ENCODE peak calls at places on chromosomes 1 and 21, in four cellular contexts. One of them, this sample, is unnamed.

GRCh38 chr1:227192163-227192562 is 126.1 kb downstream of the CDC42BPA start:
- DNase-seq in activated T-helper 1 cell treated with anti-CD3 and anti-CD28 coated beads, Interleukin-12 subunit alpha, Interleukin-12 subunit beta, Interleukin-2, Interleukin-4 antibody, amounts not matched to agents 30 ng/mL and 10 ng/mL and 1 ng/mL, durations not matched to agents 14 hours and 24 hours and 36 hours: peak
- DNase-seq in stimulated activated CD8-positive, alpha-beta memory T cell treated with anti-CD3 and anti-CD28 coated beads, Interleukin-15, amount 100 ng/mL, for 1 hour: no peak
- DNase-seq in cerebellar cortex: peak
- DNase-seq in this sample: no peak

GRCh38 chr1:166906647-166907046 is 30.6 kb upstream of the TADA1 start:
- DNase-seq in activated T-helper 1 cell treated with anti-CD3 and anti-CD28 coated beads, Interleukin-12 subunit alpha, Interleukin-12 subunit beta, Interleukin-2, Interleukin-4 antibody, amounts not matched to agents 30 ng/mL and 10 ng/mL and 1 ng/mL, durations not matched to agents 14 hours and 24 hours and 36 hours: no peak
- DNase-seq in stimulated activated CD8-positive, alpha-beta memory T cell treated with anti-CD3 and anti-CD28 coated beads, Interleukin-15, amount 100 ng/mL, for 1 hour: no peak
- DNase-seq in cerebellar cortex: no peak
- DNase-seq in this sample: no peak

GRCh38 chr1:22089134-22089571 is 36.6 kb downstream of the CDC42 start:
- DNase-seq in activated T-helper 1 cell treated with anti-CD3 and anti-CD28 coated beads, Interleukin-12 subunit alpha, Interleukin-12 subunit beta, Interleukin-2, Interleukin-4 antibody, amounts not matched to agents 30 ng/mL and 10 ng/mL and 1 ng/mL, durations not matched to agents 14 hours and 24 hours and 36 hours: no peak
- DNase-seq in stimulated activated CD8-positive, alpha-beta memory T cell treated with anti-CD3 and anti-CD28 coated beads, Interleukin-15, amount 100 ng/mL, for 1 hour: no peak
- DNase-seq in cerebellar cortex: no peak
- DNase-seq in this sample: no peak

GRCh38 chr1:194723067-194723466 is 1536.7 kb upstream of the B3GALT2 start:
- DNase-seq in activated T-helper 1 cell treated with anti-CD3 and anti-CD28 coated beads, Interleukin-12 subunit alpha, Interleukin-12 subunit beta, Interleukin-2, Interleukin-4 antibody, amounts not matched to agents 30 ng/mL and 10 ng/mL and 1 ng/mL, durations not matched to agents 14 hours and 24 hours and 36 hours: no peak
- DNase-seq in stimulated activated CD8-positive, alpha-beta memory T cell treated with anti-CD3 and anti-CD28 coated beads, Interleukin-15, amount 100 ng/mL, for 1 hour: no peak
- DNase-seq in cerebellar cortex: no peak
- DNase-seq in this sample: no peak

GRCh38 chr21:25842925-25843324 is 108.2 kb downstream of the GABPA start:
- DNase-seq in activated T-helper 1 cell treated with anti-CD3 and anti-CD28 coated beads, Interleukin-12 subunit alpha, Interleukin-12 subunit beta, Interleukin-2, Interleukin-4 antibody, amounts not matched to agents 30 ng/mL and 10 ng/mL and 1 ng/mL, durations not matched to agents 14 hours and 24 hours and 36 hours: no peak
- DNase-seq in stimulated activated CD8-positive, alpha-beta memory T cell treated with anti-CD3 and anti-CD28 coated beads, Interleukin-15, amount 100 ng/mL, for 1 hour: no peak
- DNase-seq in cerebellar cortex: no peak
- DNase-seq in this sample: no peak

GRCh38 chr1:156704930-156705320 is 458 bp downstream of the CRABP2 start:
- DNase-seq in activated T-helper 1 cell treated with anti-CD3 and anti-CD28 coated beads, Interleukin-12 subunit alpha, Interleukin-12 subunit beta, Interleukin-2, Interleukin-4 antibody, amounts not matched to agents 30 ng/mL and 10 ng/mL and 1 ng/mL, durations not matched to agents 14 hours and 24 hours and 36 hours: no peak
- DNase-seq in stimulated activated CD8-positive, alpha-beta memory T cell treated with anti-CD3 and anti-CD28 coated beads, Interleukin-15, amount 100 ng/mL, for 1 hour: no peak
- DNase-seq in cerebellar cortex: no peak
- DNase-seq in this sample: no peak

GRCh38 chr1:207018707-207019106 is 13.8 kb downstream of the C1orf116 start:
- DNase-seq in activated T-helper 1 cell treated with anti-CD3 and anti-CD28 coated beads, Interleukin-12 subunit alpha, Interleukin-12 subunit beta, Interleukin-2, Interleukin-4 antibody, amounts not matched to agents 30 ng/mL and 10 ng/mL and 1 ng/mL, durations not matched to agents 14 hours and 24 hours and 36 hours: no peak
- DNase-seq in stimulated activated CD8-positive, alpha-beta memory T cell treated with anti-CD3 and anti-CD28 coated beads, Interleukin-15, amount 100 ng/mL, for 1 hour: no peak
- DNase-seq in cerebellar cortex: no peak
- DNase-seq in this sample: no peak

GRCh38 chr1:224615861-224616760 is at the start of gene CNIH3:
- DNase-seq in activated T-helper 1 cell treated with anti-CD3 and anti-CD28 coated beads, Interleukin-12 subunit alpha, Interleukin-12 subunit beta, Interleukin-2, Interleukin-4 antibody, amounts not matched to agents 30 ng/mL and 10 ng/mL and 1 ng/mL, durations not matched to agents 14 hours and 24 hours and 36 hours: peak
- DNase-seq in stimulated activated CD8-positive, alpha-beta memory T cell treated with anti-CD3 and anti-CD28 coated beads, Interleukin-15, amount 100 ng/mL, for 1 hour: no peak
- DNase-seq in cerebellar cortex: peak
- DNase-seq in this sample: no peak

GRCh38 chr1:210650403-210650802 is 321.7 kb downstream of the HHAT start:
- DNase-seq in activated T-helper 1 cell treated with anti-CD3 and anti-CD28 coated beads, Interleukin-12 subunit alpha, Interleukin-12 subunit beta, Interleukin-2, Interleukin-4 antibody, amounts not matched to agents 30 ng/mL and 10 ng/mL and 1 ng/mL, durations not matched to agents 14 hours and 24 hours and 36 hours: no peak
- DNase-seq in stimulated activated CD8-positive, alpha-beta memory T cell treated with anti-CD3 and anti-CD28 coated beads, Interleukin-15, amount 100 ng/mL, for 1 hour: no peak
- DNase-seq in cerebellar cortex: no peak
- DNase-seq in this sample: no peak

GRCh38 chr1:2554621-2555387 is 1.4 kb upstream of the TNFRSF14 start:
- DNase-seq in activated T-helper 1 cell treated with anti-CD3 and anti-CD28 coated beads, Interleukin-12 subunit alpha, Interleukin-12 subunit beta, Interleukin-2, Interleukin-4 antibody, amounts not matched to agents 30 ng/mL and 10 ng/mL and 1 ng/mL, durations not matched to agents 14 hours and 24 hours and 36 hours: peak
- DNase-seq in stimulated activated CD8-positive, alpha-beta memory T cell treated with anti-CD3 and anti-CD28 coated beads, Interleukin-15, amount 100 ng/mL, for 1 hour: peak
- DNase-seq in cerebellar cortex: peak
- DNase-seq in this sample: peak

GRCh38 chr1:21284206-21285137 is 5.8 kb downstream of the ECE1 start:
- DNase-seq in activated T-helper 1 cell treated with anti-CD3 and anti-CD28 coated beads, Interleukin-12 subunit alpha, Interleukin-12 subunit beta, Interleukin-2, Interleukin-4 antibody, amounts not matched to agents 30 ng/mL and 10 ng/mL and 1 ng/mL, durations not matched to agents 14 hours and 24 hours and 36 hours: no peak
- DNase-seq in stimulated activated CD8-positive, alpha-beta memory T cell treated with anti-CD3 and anti-CD28 coated beads, Interleukin-15, amount 100 ng/mL, for 1 hour: no peak
- DNase-seq in cerebellar cortex: no peak
- DNase-seq in this sample: no peak

GRCh38 chr1:208237241-208237640 is 6.9 kb downstream of the PLXNA2 start:
- DNase-seq in activated T-helper 1 cell treated with anti-CD3 and anti-CD28 coated beads, Interleukin-12 subunit alpha, Interleukin-12 subunit beta, Interleukin-2, Interleukin-4 antibody, amounts not matched to agents 30 ng/mL and 10 ng/mL and 1 ng/mL, durations not matched to agents 14 hours and 24 hours and 36 hours: no peak
- DNase-seq in stimulated activated CD8-positive, alpha-beta memory T cell treated with anti-CD3 and anti-CD28 coated beads, Interleukin-15, amount 100 ng/mL, for 1 hour: no peak
- DNase-seq in cerebellar cortex: no peak
- DNase-seq in this sample: no peak

GRCh38 chr1:63327417-63328139 is 5.2 kb downstream of the FOXD3 start:
- DNase-seq in activated T-helper 1 cell treated with anti-CD3 and anti-CD28 coated beads, Interleukin-12 subunit alpha, Interleukin-12 subunit beta, Interleukin-2, Interleukin-4 antibody, amounts not matched to agents 30 ng/mL and 10 ng/mL and 1 ng/mL, durations not matched to agents 14 hours and 24 hours and 36 hours: peak
- DNase-seq in stimulated activated CD8-positive, alpha-beta memory T cell treated with anti-CD3 and anti-CD28 coated beads, Interleukin-15, amount 100 ng/mL, for 1 hour: no peak
- DNase-seq in cerebellar cortex: peak
- DNase-seq in this sample: peak

GRCh38 chr1:44723496-44724407 is 7.2 kb downstream of the RNU5D-1 start:
- DNase-seq in activated T-helper 1 cell treated with anti-CD3 and anti-CD28 coated beads, Interleukin-12 subunit alpha, Interleukin-12 subunit beta, Interleukin-2, Interleukin-4 antibody, amounts not matched to agents 30 ng/mL and 10 ng/mL and 1 ng/mL, durations not matched to agents 14 hours and 24 hours and 36 hours: no peak
- DNase-seq in stimulated activated CD8-positive, alpha-beta memory T cell treated with anti-CD3 and anti-CD28 coated beads, Interleukin-15, amount 100 ng/mL, for 1 hour: no peak
- DNase-seq in cerebellar cortex: no peak
- DNase-seq in this sample: peak

GRCh38 chr1:20728371-20729154 is 3.9 kb downstream of the SH2D5 start:
- DNase-seq in activated T-helper 1 cell treated with anti-CD3 and anti-CD28 coated beads, Interleukin-12 subunit alpha, Interleukin-12 subunit beta, Interleukin-2, Interleukin-4 antibody, amounts not matched to agents 30 ng/mL and 10 ng/mL and 1 ng/mL, durations not matched to agents 14 hours and 24 hours and 36 hours: no peak
- DNase-seq in stimulated activated CD8-positive, alpha-beta memory T cell treated with anti-CD3 and anti-CD28 coated beads, Interleukin-15, amount 100 ng/mL, for 1 hour: no peak
- DNase-seq in cerebellar cortex: no peak
- DNase-seq in this sample: no peak

GRCh38 chr1:11784993-11785769 is 20.6 kb downstream of the MTHFR start:
- DNase-seq in activated T-helper 1 cell treated with anti-CD3 and anti-CD28 coated beads, Interleukin-12 subunit alpha, Interleukin-12 subunit beta, Interleukin-2, Interleukin-4 antibody, amounts not matched to agents 30 ng/mL and 10 ng/mL and 1 ng/mL, durations not matched to agents 14 hours and 24 hours and 36 hours: peak
- DNase-seq in stimulated activated CD8-positive, alpha-beta memory T cell treated with anti-CD3 and anti-CD28 coated beads, Interleukin-15, amount 100 ng/mL, for 1 hour: no peak
- DNase-seq in cerebellar cortex: peak
- DNase-seq in this sample: peak

GRCh38 chr1:117710710-117711109 is 104.9 kb downstream of the TENT5C start:
- DNase-seq in activated T-helper 1 cell treated with anti-CD3 and anti-CD28 coated beads, Interleukin-12 subunit alpha, Interleukin-12 subunit beta, Interleukin-2, Interleukin-4 antibody, amounts not matched to agents 30 ng/mL and 10 ng/mL and 1 ng/mL, durations not matched to agents 14 hours and 24 hours and 36 hours: no peak
- DNase-seq in stimulated activated CD8-positive, alpha-beta memory T cell treated with anti-CD3 and anti-CD28 coated beads, Interleukin-15, amount 100 ng/mL, for 1 hour: no peak
- DNase-seq in cerebellar cortex: peak
- DNase-seq in this sample: no peak

GRCh38 chr1:112995890-112996289 is 39.9 kb upstream of the SLC16A1 start:
- DNase-seq in activated T-helper 1 cell treated with anti-CD3 and anti-CD28 coated beads, Interleukin-12 subunit alpha, Interleukin-12 subunit beta, Interleukin-2, Interleukin-4 antibody, amounts not matched to agents 30 ng/mL and 10 ng/mL and 1 ng/mL, durations not matched to agents 14 hours and 24 hours and 36 hours: no peak
- DNase-seq in stimulated activated CD8-positive, alpha-beta memory T cell treated with anti-CD3 and anti-CD28 coated beads, Interleukin-15, amount 100 ng/mL, for 1 hour: no peak
- DNase-seq in cerebellar cortex: no peak
- DNase-seq in this sample: no peak

GRCh38 chr1:3268281-3268680 is 186.2 kb upstream of the ARHGEF16 start:
- DNase-seq in activated T-helper 1 cell treated with anti-CD3 and anti-CD28 coated beads, Interleukin-12 subunit alpha, Interleukin-12 subunit beta, Interleukin-2, Interleukin-4 antibody, amounts not matched to agents 30 ng/mL and 10 ng/mL and 1 ng/mL, durations not matched to agents 14 hours and 24 hours and 36 hours: no peak
- DNase-seq in stimulated activated CD8-positive, alpha-beta memory T cell treated with anti-CD3 and anti-CD28 coated beads, Interleukin-15, amount 100 ng/mL, for 1 hour: no peak
- DNase-seq in cerebellar cortex: no peak
- DNase-seq in this sample: no peak

GRCh38 chr1:192350351-192350750 is 33.6 kb downstream of the RGS21 start:
- DNase-seq in activated T-helper 1 cell treated with anti-CD3 and anti-CD28 coated beads, Interleukin-12 subunit alpha, Interleukin-12 subunit beta, Interleukin-2, Interleukin-4 antibody, amounts not matched to agents 30 ng/mL and 10 ng/mL and 1 ng/mL, durations not matched to agents 14 hours and 24 hours and 36 hours: no peak
- DNase-seq in stimulated activated CD8-positive, alpha-beta memory T cell treated with anti-CD3 and anti-CD28 coated beads, Interleukin-15, amount 100 ng/mL, for 1 hour: no peak
- DNase-seq in cerebellar cortex: no peak
- DNase-seq in this sample: no peak

GRCh38 chr1:161218301-161219077 is 3.4 kb downstream of the FCER1G start:
- DNase-seq in activated T-helper 1 cell treated with anti-CD3 and anti-CD28 coated beads, Interleukin-12 subunit alpha, Interleukin-12 subunit beta, Interleukin-2, Interleukin-4 antibody, amounts not matched to agents 30 ng/mL and 10 ng/mL and 1 ng/mL, durations not matched to agents 14 hours and 24 hours and 36 hours: no peak
- DNase-seq in stimulated activated CD8-positive, alpha-beta memory T cell treated with anti-CD3 and anti-CD28 coated beads, Interleukin-15, amount 100 ng/mL, for 1 hour: no peak
- DNase-seq in cerebellar cortex: no peak
- DNase-seq in this sample: no peak

GRCh38 chr1:54967372-54967771 is 13.1 kb upstream of the TMEM61 start:
- DNase-seq in activated T-helper 1 cell treated with anti-CD3 and anti-CD28 coated beads, Interleukin-12 subunit alpha, Interleukin-12 subunit beta, Interleukin-2, Interleukin-4 antibody, amounts not matched to agents 30 ng/mL and 10 ng/mL and 1 ng/mL, durations not matched to agents 14 hours and 24 hours and 36 hours: no peak
- DNase-seq in stimulated activated CD8-positive, alpha-beta memory T cell treated with anti-CD3 and anti-CD28 coated beads, Interleukin-15, amount 100 ng/mL, for 1 hour: no peak
- DNase-seq in cerebellar cortex: no peak
- DNase-seq in this sample: no peak

GRCh38 chr1:94014635-94015488 is 105.6 kb upstream of the GCLM start:
- DNase-seq in activated T-helper 1 cell treated with anti-CD3 and anti-CD28 coated beads, Interleukin-12 subunit alpha, Interleukin-12 subunit beta, Interleukin-2, Interleukin-4 antibody, amounts not matched to agents 30 ng/mL and 10 ng/mL and 1 ng/mL, durations not matched to agents 14 hours and 24 hours and 36 hours: no peak
- DNase-seq in stimulated activated CD8-positive, alpha-beta memory T cell treated with anti-CD3 and anti-CD28 coated beads, Interleukin-15, amount 100 ng/mL, for 1 hour: no peak
- DNase-seq in cerebellar cortex: no peak
- DNase-seq in this sample: no peak

GRCh38 chr1:118250232-118250631 is 65.2 kb upstream of the SPAG17 start:
- DNase-seq in activated T-helper 1 cell treated with anti-CD3 and anti-CD28 coated beads, Interleukin-12 subunit alpha, Interleukin-12 subunit beta, Interleukin-2, Interleukin-4 antibody, amounts not matched to agents 30 ng/mL and 10 ng/mL and 1 ng/mL, durations not matched to agents 14 hours and 24 hours and 36 hours: no peak
- DNase-seq in stimulated activated CD8-positive, alpha-beta memory T cell treated with anti-CD3 and anti-CD28 coated beads, Interleukin-15, amount 100 ng/mL, for 1 hour: no peak
- DNase-seq in cerebellar cortex: no peak
- DNase-seq in this sample: no peak